ENCODE peak calls at places on chromosomes 13 and 19, in five cellular contexts. D, T, C, G and W are unnamed samples.

GRCh38 chr19:7871530-7872305 is 2.5 kb downstream of the PRR36 start:
- DNase-seq in D (peak; percentile 77), T (peak; percentile 91), C (peak; percentile 94), G (peak; percentile 80), W (no peak)

GRCh38 chr19:10420444-10421239 is at the start of gene PDE4A:
- DNase-seq in D (no peak), T (no peak), C (no peak), G (peak; percentile 52), W (no peak)

GRCh38 chr13:101623469-101624209 is 171.2 kb downstream of the ITGBL1 start:
- DNase-seq in D (no peak), T (no peak), C (no peak), G (no peak), W (no peak)

GRCh38 chr19:40908981-40909380 is 26.9 kb upstream of the CYP2A7 start:
- DNase-seq in D (no peak), T (no peak), C (no peak), G (peak; percentile 17), W (no peak)

GRCh38 chr13:44198826-44199225 is 174.8 kb upstream of the SERP2 start:
- DNase-seq in D (no peak), T (no peak), C (no peak), G (no peak), W (no peak)

GRCh38 chr13:98048263-98048662 is 94.6 kb upstream of the FARP1 start:
- DNase-seq in D (no peak), T (no peak), C (no peak), G (no peak), W (no peak)

GRCh38 chr13:94249512-94249911 is 230.0 kb downstream of the DCT start:
- DNase-seq in D (peak; percentile 63), T (peak; percentile 29), C (no peak), G (no peak), W (peak; percentile 39)

GRCh38 chr19:40317338-40317737 is 30.9 kb downstream of the C19orf47 start:
- DNase-seq in D (no peak), T (no peak), C (no peak), G (no peak), W (no peak)

GRCh38 chr13:68168448-68168847 is 938.3 kb upstream of the PCDH9 start:
- DNase-seq in D (no peak), T (no peak), C (no peak), G (no peak), W (no peak)

GRCh38 chr13:111233080-111233479 is 87.4 kb upstream of the TEX29 start:
- DNase-seq in D (no peak), T (no peak), C (no peak), G (no peak), W (no peak)

GRCh38 chr13:41075034-41075433 is 13.7 kb downstream of the WBP4 start:
- DNase-seq in D (no peak), T (no peak), C (no peak), G (peak; percentile 4), W (no peak)

GRCh38 chr13:95254341-95254740 is 46.9 kb downstream of the ABCC4 start:
- DNase-seq in D (no peak), T (no peak), C (no peak), G (no peak), W (no peak)

GRCh38 chr13:107466326-107466725 is 749.0 kb downstream of the LIG4 start:
- DNase-seq in D (no peak), T (peak; percentile 5), C (no peak), G (no peak), W (no peak)

GRCh38 chr13:24225062-24225461 is 64.5 kb downstream of the SPATA13 start:
- DNase-seq in D (no peak), T (no peak), C (no peak), G (no peak), W (no peak)

GRCh38 chr19:3698386-3698950 is 1.8 kb downstream of the PIP5K1C start:
- DNase-seq in D (no peak), T (no peak), C (no peak), G (no peak), W (no peak)

GRCh38 chr19:38700933-38701454 is 43.3 kb downstream of the CAPN12 start:
- DNase-seq in D (no peak), T (no peak), C (no peak), G (no peak), W (no peak)

GRCh38 chr19:51351266-51351990 is 9.5 kb upstream of the VSIG10L start:
- DNase-seq in D (no peak), T (no peak), C (no peak), G (no peak), W (no peak)

GRCh38 chr19:7112675-7113074 is 43.2 kb downstream of the ZNF557 start:
- DNase-seq in D (no peak), T (no peak), C (no peak), G (no peak), W (no peak)

GRCh38 chr19:4676955-4677731 is 7.0 kb upstream of the MYDGF start:
- DNase-seq in D (no peak), T (no peak), C (no peak), G (no peak), W (no peak)

GRCh38 chr19:54523403-54523802 is 20.8 kb downstream of the LAIR2 start:
- DNase-seq in D (no peak), T (no peak), C (no peak), G (no peak), W (no peak)

GRCh38 chr19:9324584-9324962 is 594 bp downstream of the ZNF559 start:
- DNase-seq in D (no peak), T (no peak), C (no peak), G (no peak), W (no peak)